ENCODE peak calls at places on chromosomes 5 and 9, in seven cellular contexts. L is GM12878, Q is stomach, B is SK-N-SH, G is Panc1, P is GM23338, M is sigmoid colon. O is an unnamed sample.

GRCh38 chr5:90638878-90639277 is 80.3 kb downstream of the ADGRV1 start:
- DNase-seq in L (no peak), Q (no peak), B (no peak), G (no peak), P (no peak), M (no peak), O (no peak)

GRCh38 chr5:159660401-159660800 is 255.9 kb upstream of the ADRA1B start:
- DNase-seq in L (no peak), Q (no peak), B (no peak), G (no peak), P (no peak), M (no peak), O (no peak)

GRCh38 chr9:94950733-94951590 is 224.5 kb downstream of the AOPEP start:
- DNase-seq in L (no peak), Q (peak; percentile 58), B (no peak), G (no peak), P (no peak), M (no peak), O (no peak)

GRCh38 chr5:163578652-163579051 is 73.2 kb downstream of the MAT2B start:
- DNase-seq in L (no peak), Q (no peak), B (no peak), G (no peak), P (peak; percentile 39), M (no peak), O (no peak)

GRCh38 chr5:73763300-73764032 is 137.5 kb downstream of the ARHGEF28 start:
- DNase-seq in L (no peak), Q (no peak), B (no peak), G (no peak), P (no peak), M (no peak), O (no peak)

GRCh38 chr5:121009058-121009457 is 545.0 kb downstream of the PRR16 start:
- DNase-seq in L (no peak), Q (no peak), B (no peak), G (no peak), P (no peak), M (no peak), O (no peak)

GRCh38 chr9:88041447-88041846 is 67.1 kb upstream of the CDK20 start:
- DNase-seq in L (no peak), Q (no peak), B (peak; percentile 32), G (no peak), P (peak; percentile 68), M (no peak), O (no peak)

GRCh38 chr5:37121027-37121426 is 128.1 kb downstream of the CPLANE1 start:
- DNase-seq in L (no peak), Q (no peak), B (no peak), G (no peak), P (no peak), M (no peak), O (no peak)

GRCh38 chr5:68591850-68592249 is 376.3 kb downstream of the PIK3R1 start:
- DNase-seq in L (no peak), Q (no peak), B (no peak), G (no peak), P (no peak), M (no peak), O (no peak)

GRCh38 chr5:40198736-40199135 is 481.0 kb upstream of the PTGER4 start:
- DNase-seq in L (no peak), Q (no peak), B (no peak), G (no peak), P (no peak), M (no peak), O (peak; percentile 22)

GRCh38 chr9:126974604-126975003 is 60.0 kb downstream of the RALGPS1 start:
- DNase-seq in L (no peak), Q (no peak), B (no peak), G (no peak), P (no peak), M (no peak), O (no peak)

GRCh38 chr9:83978992-83979811 is 813 bp downstream of the HNRNPK start:
- DNase-seq in L (no peak), Q (peak; percentile 82), B (peak; percentile 85), G (no peak), P (peak; percentile 87), M (peak; percentile 92), O (no peak)
- TF ChIP-seq POLR2AphosphoS5 in L (peak; percentile 46), Q (no peak), B (no peak), G (no peak), P (peak; percentile 43), M (peak; percentile 71), O (no peak)

GRCh38 chr9:132162764-132163456 is 1.1 kb downstream of the NTNG2 start:
- DNase-seq in L (no peak), Q (no peak), B (peak; percentile 72), G (no peak), P (peak; percentile 39), M (no peak), O (no peak)
- H3K4me3 ChIP-seq in L (no peak overlapping the region), Q (peak overlapping the region; percentile 67), B (peak overlapping the region; percentile 89), G (peak overlapping the region; percentile 61), P (peak overlapping the region; percentile 73), M (peak overlapping the region; percentile 76), O (no peak overlapping the region)

DNA sequence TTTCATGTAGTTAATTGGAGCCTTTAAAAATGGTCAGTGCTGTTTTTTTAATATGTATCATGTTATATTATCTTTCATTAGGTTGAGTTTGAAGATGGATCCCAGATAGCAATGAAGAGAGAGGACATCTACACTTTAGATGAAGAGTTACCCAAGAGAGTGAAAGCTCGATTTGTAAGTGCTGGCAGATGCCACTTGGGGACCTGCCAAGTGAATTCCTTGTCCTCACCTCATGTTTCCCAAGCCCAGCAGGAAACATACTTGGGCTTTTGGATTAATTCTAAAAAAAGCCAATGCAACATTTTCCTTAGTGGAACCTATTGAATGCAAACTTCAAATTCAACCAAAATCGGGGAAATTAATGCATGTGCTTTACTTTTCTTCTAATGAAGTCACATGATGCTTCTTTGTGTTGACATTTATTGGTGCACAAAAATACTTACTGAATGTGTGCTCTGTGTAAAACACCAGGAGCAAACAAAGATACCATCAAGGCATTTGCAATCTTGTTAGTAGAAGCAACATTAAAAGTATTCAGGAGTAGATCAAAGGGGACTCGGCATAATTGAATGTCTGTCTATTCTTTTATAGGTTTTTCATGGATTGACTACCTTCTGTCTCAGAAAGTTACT is 412.1 kb downstream of the KDM4C start:
- DNase-seq in L (no peak), Q (no peak), B (no peak), G (no peak), P (no peak), M (no peak), O (no peak)
- TF ChIP-seq POLR2AphosphoS5 in L (no peak), Q (no peak), B (no peak), G (no peak), P (no peak), M (no peak), O (no peak)

DNA sequence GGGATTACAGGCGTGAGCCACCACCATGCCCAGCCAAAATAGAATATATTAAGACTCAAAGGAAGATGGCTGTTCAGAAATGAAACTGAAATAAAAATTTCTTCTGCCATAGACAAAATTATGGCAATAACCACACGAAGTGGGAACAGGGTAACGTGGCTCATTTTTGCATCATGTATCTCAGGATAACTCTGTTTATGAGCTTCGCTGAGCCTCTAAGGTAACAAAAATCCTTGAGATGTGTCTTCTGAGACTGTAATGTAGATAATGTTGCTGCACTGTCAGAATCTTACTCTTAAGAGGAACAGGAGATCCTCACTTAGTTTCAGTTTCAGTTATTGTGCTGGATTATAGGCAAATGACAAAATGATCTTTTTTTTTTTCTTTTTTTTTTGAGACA is 153.8 kb downstream of the GOLPH3 start:
- DNase-seq in L (peak; percentile 42), Q (no peak), B (no peak), G (no peak), P (no peak), M (no peak), O (no peak)
- H3K4me3 ChIP-seq in L (peak overlapping the region; percentile 48), Q (no peak overlapping the region), B (peak overlapping the region; percentile 6), G (peak overlapping the region; percentile 3), P (no peak overlapping the region), M (no peak overlapping the region), O (no peak overlapping the region)

GRCh38 chr9:133122935-133123611 is 2.0 kb upstream of the RALGDS start:
- DNase-seq in L (no peak), Q (no peak), B (peak; percentile 60), G (no peak), P (peak; percentile 29), M (peak; percentile 75), O (no peak)

GRCh38 chr9:133122605-133122934 is 1.5 kb upstream of the RALGDS start:
- DNase-seq in L (no peak), Q (no peak), B (no peak), G (no peak), P (no peak), M (no peak), O (no peak)

GRCh38 chr9:133122167-133122550 is 1.1 kb upstream of the RALGDS start:
- DNase-seq in L (no peak), Q (no peak), B (no peak), G (no peak), P (no peak), M (no peak), O (no peak)

GRCh38 chr9:133120343-133121199 is 469 bp downstream of the RALGDS start:
- DNase-seq in L (no peak), Q (no peak), B (peak; percentile 77), G (no peak), P (peak; percentile 35), M (peak; percentile 75), O (no peak)

DNA sequence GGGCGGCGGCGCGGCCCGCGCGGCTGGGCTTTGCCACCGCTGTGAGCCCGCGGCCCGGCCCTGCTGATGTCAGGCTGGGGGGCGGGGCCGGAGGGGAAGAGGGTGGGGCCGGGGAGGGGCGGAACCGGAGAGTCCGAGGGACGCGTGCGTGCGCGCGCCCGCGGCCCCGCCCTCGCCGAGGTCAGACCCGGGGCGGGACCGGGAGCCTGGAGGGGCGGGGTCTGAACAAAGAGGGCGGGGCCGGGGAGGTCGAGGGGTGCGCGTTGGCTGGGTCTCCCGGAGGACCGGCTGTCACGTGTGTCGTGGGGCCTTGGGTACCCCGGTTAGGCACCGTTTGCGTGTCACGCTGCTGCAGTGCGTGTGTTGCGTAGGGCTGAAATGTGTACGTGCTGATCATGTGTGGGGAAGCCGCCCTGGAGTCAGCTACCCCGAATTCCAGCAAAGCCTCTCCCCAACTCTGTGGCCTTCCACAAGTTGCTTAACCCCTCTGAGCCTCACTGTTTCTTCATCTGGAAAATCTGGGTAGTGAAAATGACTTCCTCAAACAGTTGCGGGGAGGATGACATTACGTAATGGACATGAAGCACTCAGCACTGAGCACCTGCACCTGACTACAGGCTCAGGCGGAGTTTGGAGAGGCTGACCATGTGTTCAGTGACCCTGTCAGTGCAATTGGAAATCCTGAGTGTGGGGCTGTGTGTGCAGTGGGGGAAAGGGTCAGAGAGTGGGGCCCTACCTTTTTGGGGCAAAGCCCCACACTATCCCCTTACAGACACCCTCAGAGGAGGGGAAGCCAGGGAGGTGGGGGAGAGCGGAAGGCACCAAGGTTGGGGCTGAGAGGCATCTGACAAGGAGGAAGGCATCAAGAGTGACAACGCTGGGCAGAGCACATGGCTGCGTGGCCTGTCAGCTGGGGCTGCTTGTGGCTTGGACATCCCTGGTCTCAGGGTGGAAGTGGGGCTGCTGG is at the start of gene RALGDS:
- DNase-seq in L (no peak), Q (peak; percentile 93), B (peak; percentile 97), G (no peak), P (peak; percentile 94), M (peak; percentile 95), O (no peak)
- TF ChIP-seq POLR2AphosphoS5 in L (no peak), Q (no peak), B (no peak), G (no peak), P (no peak), M (peak; percentile 53), O (no peak)

DNA sequence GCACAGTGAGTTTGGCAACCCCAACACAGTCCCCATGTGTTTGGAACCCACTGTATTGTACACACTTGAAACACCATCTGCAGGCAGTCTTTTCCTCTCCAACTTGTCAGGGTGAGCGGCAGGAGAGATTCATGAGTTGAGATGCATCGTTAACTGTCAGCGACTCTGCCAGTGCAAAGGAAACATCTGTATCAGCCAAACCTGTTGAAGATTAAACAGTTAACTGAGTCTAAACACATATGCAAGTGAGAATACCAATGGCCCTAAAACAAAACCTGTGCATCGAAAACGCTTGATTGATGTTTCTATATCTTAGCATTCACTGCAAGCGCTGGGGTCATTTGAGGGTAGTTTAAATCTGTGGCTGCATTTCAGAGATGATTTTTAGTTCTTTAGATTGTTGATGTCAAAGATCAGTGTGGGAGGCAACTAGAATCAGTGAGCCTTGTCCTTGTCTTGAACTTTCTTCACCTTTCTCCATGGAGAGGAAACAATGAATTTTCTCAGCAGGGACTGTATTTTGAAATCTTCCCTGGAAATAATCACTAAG is 41.3 kb upstream of the PAM start:
- DNase-seq in L (peak; percentile 2), Q (no peak), B (no peak), G (no peak), P (no peak), M (no peak), O (no peak)
- H3K4me3 ChIP-seq in L (no peak overlapping the region), Q (no peak overlapping the region), B (no peak overlapping the region), G (no peak overlapping the region), P (no peak overlapping the region), M (no peak overlapping the region), O (no peak overlapping the region)